ENCODE peak calls at places on chromosome X, in nine cellular contexts. Q, F, P, H, S, T, A, D and K are unnamed samples.

GRCh38 chrX:65926095-65927019 is 113.5 kb downstream of the VSIG4 start:
- DNase-seq in Q (no peak), F (no peak), P (no peak), H (no peak), S (no peak), T (no peak), A (no peak), D (no peak), K (peak)

GRCh38 chrX:64805683-64806082 is 170.6 kb downstream of the ZC4H2 start:
- DNase-seq in Q (no peak), F (no peak), P (no peak), H (no peak), S (no peak), T (no peak), A (no peak), D (no peak), K (no peak)

GRCh38 chrX:41333744-41333993 is 293 bp upstream of the DDX3X start:
- DNase-seq in Q (peak), F (peak), P (peak), H (no peak), S (peak), T (peak), A (no peak), D (peak), K (no peak)

GRCh38 chrX:97009391-97009790 is 125.7 kb downstream of the RPA4 start:
- DNase-seq in Q (no peak), F (no peak), P (no peak), H (no peak), S (no peak), T (no peak), A (no peak), D (no peak), K (no peak)

GRCh38 chrX:39309018-39309620 is 507.9 kb downstream of the MID1IP1 start:
- DNase-seq in Q (peak), F (peak), P (no peak), H (no peak), S (peak), T (peak), A (no peak), D (peak), K (no peak)

GRCh38 chrX:100413231-100413630 is 3.2 kb upstream of the PCDH19 start:
- DNase-seq in Q (peak), F (peak), P (peak), H (no peak), S (no peak), T (peak), A (no peak), D (peak), K (peak)

GRCh38 chrX:19593684-19594083 is 78.4 kb upstream of the MAP3K15 start:
- DNase-seq in Q (peak), F (peak), P (peak), H (no peak), S (peak), T (peak), A (no peak), D (peak), K (no peak)

GRCh38 chrX:74458738-74459137 is 37.4 kb downstream of the SLC16A2 start:
- DNase-seq in Q (peak), F (peak), P (peak), H (no peak), S (no peak), T (peak), A (no peak), D (peak), K (no peak)

GRCh38 chrX:69503835-69504625 is at the start of gene NALF2:
- DNase-seq in Q (peak), F (peak), P (peak), H (peak), S (no peak), T (peak), A (peak), D (no peak), K (no peak)

GRCh38 chrX:129638917-129639316 is 15.8 kb downstream of the APLN start:
- DNase-seq in Q (no peak), F (no peak), P (peak), H (no peak), S (no peak), T (no peak), A (no peak), D (no peak), K (no peak)

GRCh38 chrX:134894373-134894895 is 96.4 kb upstream of the SMIM10 start:
- DNase-seq in Q (no peak), F (no peak), P (no peak), H (no peak), S (no peak), T (no peak), A (no peak), D (no peak), K (no peak)

GRCh38 chrX:39688576-39689373 is 409.0 kb downstream of the BCOR start:
- DNase-seq in Q (no peak), F (peak), P (peak), H (peak), S (peak), T (no peak), A (peak), D (no peak), K (no peak)

GRCh38 chrX:136954930-136955329 is 74.4 kb upstream of the RBMX start:
- DNase-seq in Q (peak), F (peak), P (peak), H (no peak), S (no peak), T (peak), A (no peak), D (no peak), K (peak)

GRCh38 chrX:115952417-115953092 is 218.0 kb upstream of the AGTR2 start:
- DNase-seq in Q (no peak), F (peak), P (peak), H (no peak), S (no peak), T (no peak), A (no peak), D (no peak), K (no peak)

GRCh38 chrX:117038918-117039440 is 576.2 kb upstream of the CT83 start:
- DNase-seq in Q (no peak), F (no peak), P (no peak), H (no peak), S (no peak), T (no peak), A (no peak), D (no peak), K (no peak)

GRCh38 chrX:151754042-151754419 is 19.5 kb downstream of the CNGA2 start:
- DNase-seq in Q (peak), F (peak), P (no peak), H (no peak), S (no peak), T (peak), A (no peak), D (peak), K (peak)

GRCh38 chrX:79133897-79134296 is 10.6 kb upstream of the GPR174 start:
- DNase-seq in Q (no peak), F (no peak), P (no peak), H (no peak), S (no peak), T (no peak), A (no peak), D (no peak), K (no peak)

GRCh38 chrX:17750436-17750835 is 13.1 kb downstream of the SCML1 start:
- DNase-seq in Q (no peak), F (no peak), P (no peak), H (no peak), S (no peak), T (peak), A (no peak), D (no peak), K (no peak)

GRCh38 chrX:120309873-120310730 is 1.2 kb downstream of the TMEM255A start:
- DNase-seq in Q (peak), F (peak), P (peak), H (no peak), S (no peak), T (peak), A (no peak), D (no peak), K (no peak)

GRCh38 chrX:38052096-38052495 is 45.7 kb downstream of the SYTL5 start:
- DNase-seq in Q (peak), F (peak), P (no peak), H (no peak), S (no peak), T (peak), A (no peak), D (peak), K (peak)

GRCh38 chrX:149531599-149531998 is 9.2 kb upstream of the EOLA1 start:
- DNase-seq in Q (no peak), F (no peak), P (no peak), H (no peak), S (no peak), T (no peak), A (no peak), D (no peak), K (peak)

GRCh38 chrX:149881081-149881711 is at the start of gene MAGEA8:
- DNase-seq in Q (no peak), F (no peak), P (peak), H (no peak), S (no peak), T (no peak), A (no peak), D (no peak), K (no peak)

GRCh38 chrX:136711147-136711546 is 63.2 kb downstream of the CD40LG start:
- DNase-seq in Q (peak), F (peak), P (peak), H (peak), S (no peak), T (peak), A (peak), D (peak), K (no peak)

GRCh38 chrX:70087857-70088256 is 25.6 kb downstream of the OTUD6A start:
- DNase-seq in Q (peak), F (no peak), P (no peak), H (no peak), S (no peak), T (peak), A (no peak), D (peak), K (no peak)

GRCh38 chrX:74389016-74389415 is 32.3 kb upstream of the SLC16A2 start:
- DNase-seq in Q (no peak), F (peak), P (no peak), H (no peak), S (no peak), T (no peak), A (no peak), D (no peak), K (no peak)

GRCh38 chrX:101450951-101451350 is 34.3 kb upstream of the ARMCX4 start:
- DNase-seq in Q (peak), F (peak), P (no peak), H (no peak), S (no peak), T (peak), A (no peak), D (no peak), K (peak)

GRCh38 chrX:18973527-18974192 is 10.3 kb downstream of the PHKA2 start:
- DNase-seq in Q (no peak), F (peak), P (no peak), H (no peak), S (no peak), T (no peak), A (no peak), D (no peak), K (no peak)

GRCh38 chrX:134718329-134719317 is 60.4 kb upstream of the PLAC1 start:
- DNase-seq in Q (peak), F (peak), P (peak), H (peak), S (no peak), T (peak), A (peak), D (peak), K (peak)

GRCh38 chrX:7146703-7147430 is 645 bp upstream of the STS start:
- DNase-seq in Q (no peak), F (no peak), P (no peak), H (peak), S (no peak), T (peak), A (no peak), D (no peak), K (peak)

GRCh38 chrX:102154900-102155805 is 624 bp downstream of the BEX5 start:
- DNase-seq in Q (no peak), F (peak), P (peak), H (no peak), S (peak), T (no peak), A (no peak), D (no peak), K (no peak)

GRCh38 chrX:102604327-102604726 is 5.0 kb downstream of the ARMCX5 start:
- DNase-seq in Q (no peak), F (no peak), P (no peak), H (no peak), S (no peak), T (no peak), A (no peak), D (no peak), K (no peak)

GRCh38 chrX:64642482-64642881 is 247.2 kb upstream of the MTMR8 start:
- DNase-seq in Q (no peak), F (no peak), P (peak), H (no peak), S (no peak), T (no peak), A (no peak), D (no peak), K (no peak)

GRCh38 chrX:40005290-40006011 is 92.3 kb downstream of the BCOR start:
- DNase-seq in Q (no peak), F (no peak), P (peak), H (no peak), S (no peak), T (no peak), A (peak), D (no peak), K (no peak)

GRCh38 chrX:37652053-37652452 is 33.5 kb upstream of the XK start:
- DNase-seq in Q (no peak), F (peak), P (peak), H (no peak), S (no peak), T (no peak), A (no peak), D (no peak), K (no peak)

GRCh38 chrX:39398973-39399268 is 597.7 kb downstream of the MID1IP1 start:
- DNase-seq in Q (no peak), F (no peak), P (no peak), H (no peak), S (no peak), T (no peak), A (peak), D (no peak), K (no peak)

GRCh38 chrX:20477836-20478532 is 211.3 kb upstream of the RPS6KA3 start:
- DNase-seq in Q (no peak), F (no peak), P (no peak), H (no peak), S (no peak), T (no peak), A (no peak), D (no peak), K (no peak)

GRCh38 chrX:123975180-123975579 is 13.7 kb downstream of the STAG2 start:
- DNase-seq in Q (peak), F (peak), P (no peak), H (no peak), S (no peak), T (no peak), A (no peak), D (no peak), K (peak)